ENCODE peak calls at places on chromosomes 16 and 17, in five cellular contexts. I is anterior cingulate cortex, C is T-helper 2 cell, P is A549, J is caudate nucleus. W is an unnamed sample.
A peak's percentile ranks its signal among the peaks of the same experiment; 100 is the strongest.

GRCh38 chr17:64698725-64699124 is 36.6 kb upstream of the SMURF2 start:
- DNase-seq in I (no peak), J (no peak), P (no peak), C (no peak), W (no peak)

GRCh38 chr17:60769327-60769726 is 91.7 kb downstream of the BCAS3 start:
- DNase-seq in J (no peak), I (no peak), P (no peak), C (no peak), W (no peak)

GRCh38 chr17:20774472-20775135 is 195.1 kb downstream of the CDRT15L2 start:
- DNase-seq in I (no peak), J (no peak), C (no peak), P (no peak), W (no peak)

GRCh38 chr17:55743103-55743679 is 7.7 kb upstream of the PCTP start:
- DNase-seq in P (peak; percentile 23), J (no peak), I (no peak), C (no peak), W (no peak)

GRCh38 chr16:16042076-16042475 is 92.7 kb downstream of the ABCC1 start:
- DNase-seq in C (no peak), P (no peak), I (no peak), J (no peak), W (no peak)

GRCh38 chr17:50213026-50214015 is 11.9 kb upstream of the COL1A1 start:
- DNase-seq in J (no peak), P (no peak), C (no peak), I (no peak), W (no peak)

GRCh38 chr17:36495076-36495578 is 8.6 kb downstream of the ZNHIT3 start:
- DNase-seq in P (no peak), J (no peak), I (no peak), C (no peak), W (no peak)

GRCh38 chr16:30637952-30638351 is 12.8 kb upstream of the PRR14 start:
- DNase-seq in I (no peak), P (peak; percentile 42), J (no peak), C (no peak), W (no peak)

GRCh38 chr16:15820837-15821236 is 36.0 kb downstream of the MYH11 start:
- DNase-seq in I (no peak), C (no peak), J (no peak), P (no peak), W (no peak)

GRCh38 chr16:88483392-88483641 is 30.2 kb downstream of the ZFPM1 start:
- DNase-seq in I (no peak), J (no peak), P (no peak), C (no peak), W (no peak)

GRCh38 chr17:72362466-72363335 is 241.9 kb downstream of the SOX9 start:
- DNase-seq in I (no peak), C (no peak), J (peak; percentile 67), P (peak; percentile 55), W (no peak)

GRCh38 chr16:89023151-89023551 is 46.1 kb upstream of the CBFA2T3 start:
- DNase-seq in C (no peak), J (no peak), P (no peak), I (no peak), W (no peak)